ENCODE peak calls at places on chromosomes 7 and 10, in six cellular contexts. O is heart left ventricle, E is tibial nerve, D is spleen, C is gastrocnemius medialis, S is HCT116. P is an unnamed sample.

GRCh38 chr10:60549686-60550085 is 160.0 kb upstream of the ANK3 start:
- DNase-seq in O (no peak), C (no peak), D (no peak), S (peak; percentile 28), E (no peak), P (no peak)

GRCh38 chr10:6200588-6201510 is 1.9 kb upstream of the PFKFB3 start:
- DNase-seq in S (no peak), C (peak; percentile 90), O (no peak), D (peak; percentile 88), E (no peak), P (peak; percentile 45)

GRCh38 chr7:107630342-107630741 is 30.3 kb upstream of the SLC26A4 start:
- DNase-seq in S (no peak), O (no peak), E (no peak), C (no peak), D (no peak), P (no peak)

GRCh38 chr7:78197447-78197846 is 398.9 kb downstream of the PHTF2 start:
- DNase-seq in D (no peak), S (no peak), O (no peak), E (no peak), C (no peak), P (no peak)

GRCh38 chr7:141991144-141991543 is 4.5 kb upstream of the MGAM start:
- DNase-seq in D (no peak), S (no peak), E (no peak), O (no peak), C (no peak), P (no peak)

GRCh38 chr10:113746188-113746950 is 5.1 kb upstream of the PLEKHS1 start:
- DNase-seq in O (no peak), S (no peak), D (no peak), E (no peak), C (no peak), P (peak; percentile 85)

GRCh38 chr7:155191901-155192478 is 105.7 kb upstream of the INSIG1 start:
- DNase-seq in E (no peak), O (no peak), C (no peak), D (no peak), S (no peak), P (no peak)

GRCh38 chr10:4851846-4852245 is 25.8 kb downstream of the AKR1E2 start:
- DNase-seq in E (peak; percentile 42), O (no peak), S (no peak), D (no peak), C (peak; percentile 24), P (no peak)

GRCh38 chr10:101001225-101002035 is 1.8 kb downstream of the LZTS2 start:
- DNase-seq in C (peak; percentile 93), D (peak; percentile 88), E (peak; percentile 86), S (no peak), O (peak; percentile 90), P (peak; percentile 81)

GRCh38 chr7:48091506-48092433 is 2.7 kb downstream of the UPP1 start:
- DNase-seq in C (no peak), O (no peak), E (no peak), D (peak; percentile 61), S (no peak), P (no peak)
- H3K27ac ChIP-seq in C (no peak overlapping the region), O (no peak overlapping the region), E (no peak overlapping the region), D (no peak overlapping the region), S (no peak overlapping the region), P (no peak overlapping the region)

GRCh38 chr10:116627386-116627933 is 6.7 kb downstream of the PNLIPRP2 start:
- DNase-seq in E (no peak), O (no peak), C (no peak), S (peak; percentile 29), D (no peak), P (peak; percentile 68)
- TF ChIP-seq CTCF in E (peak; percentile 70), O (peak; percentile 27), C (no peak), S (peak; percentile 90), D (peak; percentile 45), P (peak; percentile 54)

GRCh38 chr10:77637474-77637985 is at the start of gene KCNMA1:
- DNase-seq in O (no peak), E (no peak), D (peak; percentile 83), C (peak; percentile 57), S (no peak), P (peak; percentile 26)
- TF ChIP-seq POLR2A in O (no peak), E (no peak), D (no peak), C (peak; percentile 80), S (no peak), P (no peak)

GRCh38 chr7:84144480-84144879 is 50.1 kb downstream of the SEMA3A start:
- DNase-seq in S (no peak), D (no peak), C (no peak), E (no peak), O (no peak), P (no peak)

GRCh38 chr7:84142726-84143125 is 51.9 kb downstream of the SEMA3A start:
- DNase-seq in S (no peak), O (no peak), D (no peak), C (no peak), E (no peak), P (no peak)

GRCh38 chr7:84144935-84145334 is 49.7 kb downstream of the SEMA3A start:
- DNase-seq in C (no peak), D (no peak), E (no peak), S (no peak), O (no peak), P (no peak)

GRCh38 chr7:84149573-84149972 is 45.0 kb downstream of the SEMA3A start:
- DNase-seq in S (no peak), D (no peak), C (no peak), O (no peak), E (no peak), P (no peak)

DNA sequence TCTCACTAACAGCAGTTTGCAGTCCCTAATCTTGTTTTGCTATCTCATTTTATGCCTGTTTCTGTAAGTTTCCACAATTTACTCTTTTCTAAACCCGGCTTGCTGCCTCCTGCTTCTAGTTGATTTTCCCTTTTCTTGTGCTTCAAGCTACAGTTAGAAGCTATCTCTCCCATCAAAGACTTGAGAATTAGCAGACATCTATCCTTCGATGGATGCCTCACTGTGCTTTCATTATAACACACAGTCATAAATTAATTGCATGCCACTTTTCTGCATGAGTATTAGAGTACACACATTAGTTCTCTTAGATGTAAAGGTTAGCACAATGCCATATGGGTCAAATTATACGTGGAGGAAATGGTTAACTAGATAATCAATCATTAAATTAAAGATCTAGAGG is 48.7 kb downstream of the SEMA3A start:
- DNase-seq in O (no peak), S (no peak), C (no peak), D (no peak), E (no peak), P (no peak)
- H3K27ac ChIP-seq in O (no peak overlapping the region), S (no peak overlapping the region), C (no peak overlapping the region), D (no peak overlapping the region), E (no peak overlapping the region), P (no peak overlapping the region)

DNA sequence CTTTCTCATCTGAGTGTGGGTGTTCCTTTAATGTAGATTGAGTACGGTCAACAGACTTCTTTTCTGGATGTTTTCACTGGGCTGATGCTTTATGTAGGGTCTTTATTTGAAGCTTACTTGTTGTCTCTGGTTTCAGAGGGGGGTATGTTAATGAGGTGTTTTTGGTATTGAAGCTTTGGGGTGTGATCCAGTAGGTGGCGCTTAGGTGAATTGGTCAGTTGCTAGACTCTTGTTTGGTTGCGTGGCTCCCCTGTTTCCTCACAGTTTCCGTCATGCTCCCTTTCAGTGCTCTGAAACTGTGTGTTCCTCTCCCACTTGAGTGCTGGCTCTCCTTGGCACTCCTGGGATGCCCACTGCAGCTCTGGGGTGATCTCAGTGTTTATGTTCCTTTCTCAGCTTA is 80.8 kb downstream of the FANK1 start:
- DNase-seq in S (peak; percentile 22), C (no peak), E (no peak), O (no peak), D (no peak), P (no peak)
- TF ChIP-seq CTCF in S (peak; percentile 13), C (no peak), E (no peak), O (no peak), D (no peak), P (no peak)

DNA sequence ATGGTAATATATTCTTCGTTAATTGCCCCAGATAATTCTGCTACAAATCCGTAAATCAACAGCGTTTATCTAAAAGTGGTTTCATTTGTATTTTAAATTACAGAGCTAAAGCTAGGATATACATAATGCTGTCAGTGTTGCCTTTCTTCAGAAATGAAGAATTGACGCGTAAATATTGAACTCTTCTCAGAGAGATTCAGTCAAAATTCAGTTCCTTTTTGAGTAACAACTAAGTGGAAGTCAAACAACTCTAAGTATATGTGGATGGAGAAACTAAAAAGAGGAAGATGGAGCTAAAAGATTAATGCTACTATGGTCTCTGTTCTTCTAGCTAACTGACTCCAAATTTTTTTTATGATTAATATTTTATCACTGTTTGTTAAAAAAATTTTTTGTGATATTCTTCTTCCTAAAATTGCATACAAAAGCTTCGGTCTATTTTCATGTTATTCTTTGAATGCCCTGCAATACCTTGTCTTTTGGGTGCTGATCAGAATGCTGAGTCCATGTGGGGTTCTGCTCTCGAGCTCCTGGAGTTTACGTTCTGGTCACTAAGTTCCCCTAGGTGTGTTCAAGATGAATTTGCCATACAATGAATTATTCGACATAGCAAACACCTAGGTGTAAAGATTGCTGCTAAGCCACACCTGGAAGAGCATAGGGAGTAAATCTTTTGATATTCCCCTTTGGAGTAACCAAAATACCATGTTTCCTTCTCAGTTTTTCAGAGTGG is 20.7 kb downstream of the MDFIC start:
- DNase-seq in D (no peak), C (no peak), E (no peak), S (no peak), O (no peak), P (no peak)
- TF ChIP-seq POLR2A in D (no peak), C (no peak), E (no peak), S (no peak), O (no peak), P (no peak)

GRCh38 chr7:81173766-81174281 is 255.0 kb upstream of the SEMA3C start:
- DNase-seq in D (no peak), E (no peak), S (no peak), C (no peak), O (no peak), P (no peak)
- H3K27ac ChIP-seq in D (no peak overlapping the region), E (no peak overlapping the region), S (no peak overlapping the region), C (no peak overlapping the region), O (no peak overlapping the region), P (no peak overlapping the region)

DNA sequence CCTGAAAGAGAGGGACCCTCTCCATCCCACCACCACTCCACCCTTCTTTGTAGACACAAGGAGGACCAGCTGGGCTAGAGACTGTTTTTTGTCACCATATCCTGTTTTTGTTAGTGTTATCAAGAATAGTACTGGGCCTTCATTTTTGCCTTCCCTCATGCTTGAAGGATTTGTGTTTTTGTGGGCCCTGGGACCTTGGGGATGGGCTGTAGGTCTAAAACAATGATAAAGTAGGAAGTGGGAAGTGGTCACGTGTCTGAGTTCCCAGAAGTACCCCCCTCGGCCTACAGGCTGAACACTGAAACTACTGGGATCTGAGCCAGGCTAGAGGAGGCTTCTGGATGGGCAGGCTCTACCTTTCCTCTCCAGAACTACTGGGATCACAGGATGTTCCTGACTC is 8.9 kb downstream of the AGFG2 start:
- DNase-seq in E (no peak), O (no peak), D (no peak), C (no peak), S (no peak), P (no peak)
- TF ChIP-seq CTCF in E (no peak), O (no peak), D (peak; percentile 12), C (no peak), S (no peak), P (no peak)

DNA sequence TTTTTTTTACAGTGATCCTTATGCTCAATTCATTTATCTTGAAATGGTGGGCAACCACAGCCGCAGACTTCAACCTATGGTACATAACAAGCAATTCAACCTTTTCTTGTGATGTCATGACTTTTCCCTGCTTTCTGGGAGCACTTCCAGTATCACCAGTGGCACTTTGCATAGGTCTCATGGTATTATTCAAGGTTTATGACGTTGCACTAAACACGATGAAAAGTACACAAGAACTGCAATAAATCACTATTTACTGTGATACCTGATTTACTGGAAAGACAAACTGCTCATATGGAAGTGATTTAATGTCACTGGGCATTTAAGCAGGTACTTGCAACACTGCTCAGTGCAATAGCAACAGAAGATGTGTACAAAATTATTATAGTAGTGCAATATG is 251.7 kb upstream of the CXCL12 start:
- DNase-seq in S (no peak), E (no peak), O (no peak), C (no peak), D (no peak), P (no peak)
- TF ChIP-seq POLR2A in S (no peak), E (no peak), O (no peak), C (no peak), D (no peak), P (no peak)

P was measured in transverse colon.